ENCODE peak calls at places on chromosomes 16 and 17, in four cellular contexts. G is PC-9; D is CD8-positive, alpha-beta T cell; L is left ventricle myocardium inferior. F is an unnamed sample.

GRCh38 chr16:4535627-4536108 is 2.9 kb downstream of the CDIP1 start:
- DNase-seq in G (no peak), D (no peak), L (no peak), F (no peak)

GRCh38 chr16:89600956-89601355 is 12.5 kb upstream of the DPEP1 start:
- DNase-seq in L (no peak), G (no peak), D (no peak), F (no peak)

GRCh38 chr17:81513669-81514484 is 1.3 kb upstream of the ACTG1 start:
- DNase-seq in D (peak; percentile 71), L (peak; percentile 75), G (peak; percentile 63), F (peak; percentile 73)

GRCh38 chr16:11674001-11674817 is 6.0 kb downstream of the SNN start:
- DNase-seq in L (no peak), D (no peak), G (no peak), F (no peak)

GRCh38 chr16:87560428-87561199 is 41.7 kb upstream of the JPH3 start:
- DNase-seq in L (peak; percentile 45), G (peak; percentile 56), D (no peak), F (peak; percentile 19)

GRCh38 chr16:69595127-69596036 is 29.6 kb downstream of the NFAT5 start:
- DNase-seq in G (no peak), D (no peak), L (no peak), F (no peak)

GRCh38 chr17:1783834-1784611 is 22.2 kb downstream of the SERPINF1 start:
- DNase-seq in G (no peak), D (no peak), L (peak; percentile 75), F (peak; percentile 87)

GRCh38 chr16:10744370-10745030 is 858 bp downstream of the NUBP1 start:
- DNase-seq in D (no peak), L (no peak), G (no peak), F (no peak)

GRCh38 chr17:44119798-44120197 is 3.6 kb downstream of the HDAC5 start:
- DNase-seq in G (no peak), L (no peak), D (no peak), F (no peak)

GRCh38 chr17:13743906-13744305 is 142.2 kb upstream of the HS3ST3A1 start:
- DNase-seq in D (no peak), G (no peak), L (no peak), F (no peak)

GRCh38 chr16:48498761-48499600 is 111.0 kb downstream of the N4BP1 start:
- DNase-seq in G (peak; percentile 20), D (no peak), L (no peak), F (no peak)

GRCh38 chr16:22181843-22182242 is 19.5 kb downstream of the SDR42E2 start:
- DNase-seq in L (no peak), G (no peak), D (no peak), F (no peak)

GRCh38 chr17:73189417-73190099 is 3.3 kb upstream of the COG1 start:
- DNase-seq in L (no peak), D (no peak), G (peak; percentile 44), F (no peak)

GRCh38 chr16:17467923-17468540 is 2.7 kb downstream of the XYLT1 start:
- DNase-seq in G (no peak), D (peak; percentile 69), L (peak; percentile 54), F (peak; percentile 71)

GRCh38 chr17:57475786-57476185 is 219.5 kb downstream of the MSI2 start:
- DNase-seq in D (no peak), L (no peak), G (no peak), F (no peak)

GRCh38 chr16:83965444-83966152 is 2.4 kb upstream of the NECAB2 start:
- DNase-seq in L (peak; percentile 9), G (no peak), D (no peak), F (no peak)

GRCh38 chr17:42027961-42028790 is 8.3 kb downstream of the NKIRAS2 start:
- DNase-seq in D (no peak), L (no peak), G (no peak), F (no peak)

GRCh38 chr17:77834170-77835115 is 124.1 kb upstream of the TNRC6C start:
- DNase-seq in D (peak; percentile 78), L (peak; percentile 55), G (peak; percentile 8), F (peak; percentile 68)

GRCh38 chr17:43701318-43701743 is 39.6 kb upstream of the MEOX1 start:
- DNase-seq in L (no peak), G (no peak), D (peak; percentile 59), F (no peak)

GRCh38 chr17:61409301-61410099 is 9.9 kb downstream of the TBX2 start:
- DNase-seq in G (peak; percentile 74), L (no peak), D (peak; percentile 65), F (peak; percentile 59)

GRCh38 chr16:14364386-14365199 is 265.5 kb downstream of the PARN start:
- DNase-seq in D (no peak), L (no peak), G (peak; percentile 98), F (no peak)

GRCh38 chr17:8162232-8162996 is at the start of gene VAMP2:
- DNase-seq in D (peak; percentile 91), G (peak; percentile 62), L (peak; percentile 83), F (peak; percentile 81)

GRCh38 chr16:77760800-77761199 is 27.6 kb upstream of the VAT1L start:
- DNase-seq in L (no peak), D (no peak), G (no peak), F (no peak)

GRCh38 chr16:69266334-69267063 is 44.7 kb upstream of the VPS4A start:
- DNase-seq in L (no peak), D (no peak), G (no peak), F (no peak)

GRCh38 chr17:7836596-7837374 is 2.8 kb downstream of the KDM6B start:
- DNase-seq in D (no peak), G (peak; percentile 93), L (peak; percentile 90), F (peak; percentile 87)

GRCh38 chr16:12513791-12514175 is 289.9 kb downstream of the CPPED1 start:
- DNase-seq in G (no peak), L (no peak), D (no peak), F (no peak)

GRCh38 chr17:1275962-1276736 is 3.3 kb upstream of the TRARG1 start:
- DNase-seq in D (peak; percentile 84), L (peak; percentile 62), G (peak; percentile 67), F (peak; percentile 63)

GRCh38 chr16:66619534-66620418 is 15.3 kb downstream of the CMTM3 start:
- DNase-seq in L (no peak), G (no peak), D (no peak), F (no peak)

GRCh38 chr17:58281511-58282011 is 826 bp upstream of the MPO start:
- DNase-seq in D (no peak), G (no peak), L (no peak), F (no peak)

GRCh38 chr17:63480192-63480784 is 3.4 kb downstream of the ACE start:
- DNase-seq in L (no peak), G (no peak), D (no peak), F (no peak)

GRCh38 chr17:78383725-78384471 is 5.4 kb downstream of the PGS1 start:
- DNase-seq in L (peak; percentile 68), D (no peak), G (peak; percentile 73), F (peak; percentile 75)

GRCh38 chr16:23679986-23680336 is 1.3 kb downstream of the PLK1 start:
- DNase-seq in L (no peak), G (no peak), D (no peak), F (no peak)

GRCh38 chr17:60659156-60659555 is 18.5 kb upstream of the BCAS3 start:
- DNase-seq in G (no peak), L (no peak), D (no peak), F (no peak)

DNA sequence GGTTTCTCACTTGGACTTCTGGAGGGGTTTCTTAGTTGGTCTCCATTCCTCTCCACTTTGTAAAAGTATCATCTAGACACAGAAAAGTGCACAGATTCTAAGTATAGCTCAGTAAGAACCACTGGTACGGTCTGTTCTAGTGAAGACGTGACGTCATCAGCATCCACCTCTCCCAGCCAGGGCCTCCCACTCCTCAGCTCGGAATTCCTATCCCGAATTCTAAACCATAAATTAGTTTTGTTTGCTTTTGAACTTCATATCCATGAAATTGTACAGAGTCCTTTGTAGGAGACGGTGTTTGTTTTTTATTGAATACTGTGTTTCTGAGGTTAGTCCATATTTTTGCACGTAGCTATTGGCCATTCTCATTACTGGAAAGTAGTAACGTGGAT is 25.5 kb downstream of the FOXK2 start:
- DNase-seq in L (no peak), D (no peak), G (no peak), F (no peak)
- H3K27ac ChIP-seq in L (peak overlapping the region; percentile 66), D (no peak overlapping the region), G (no peak overlapping the region), F (peak overlapping the region; percentile 4)

GRCh38 chr16:26765087-26765486 is 301.6 kb upstream of the C16orf82 start:
- DNase-seq in L (no peak), G (no peak), D (no peak), F (no peak)
- TF ChIP-seq CTCF in L (peak; percentile 61), G (peak; percentile 62), D (peak; percentile 39), F (peak; percentile 29)

GRCh38 chr17:32318071-32318470 is 23.9 kb downstream of the C17orf75 start:
- DNase-seq in G (no peak), D (no peak), L (no peak), F (no peak)

GRCh38 chr17:32323046-32323445 is 18.9 kb downstream of the C17orf75 start:
- DNase-seq in L (no peak), G (no peak), D (no peak), F (no peak)

GRCh38 chr17:32320847-32321246 is 21.1 kb downstream of the C17orf75 start:
- DNase-seq in G (no peak), L (no peak), D (no peak), F (no peak)

GRCh38 chr17:32317353-32317752 is 24.6 kb downstream of the C17orf75 start:
- DNase-seq in D (no peak), L (no peak), G (no peak), F (no peak)

GRCh38 chr17:32319548-32319905 is 22.4 kb downstream of the C17orf75 start:
- DNase-seq in D (peak; percentile 82), L (peak; percentile 78), G (peak; percentile 73), F (peak; percentile 76)
- H3K4me3 ChIP-seq in D (peak overlapping the region; percentile 46), L (no peak overlapping the region), G (no peak overlapping the region), F (no peak overlapping the region)

GRCh38 chr17:74446551-74447500 is 14.9 kb downstream of the GPRC5C start:
- DNase-seq in G (no peak), L (peak; percentile 77), D (no peak), F (peak; percentile 76)
- H3K27ac ChIP-seq in G (no peak overlapping the region), L (peak overlapping the region; percentile 98), D (no peak overlapping the region), F (peak overlapping the region; percentile 94)

GRCh38 chr16:50677351-50677750 is 3.8 kb downstream of the SNX20 start:
- DNase-seq in L (no peak), G (no peak), D (no peak), F (no peak)
- TF ChIP-seq CTCF in L (peak; percentile 37), G (peak; percentile 55), D (peak; percentile 42), F (no peak)

GRCh38 chr16:81455720-81456494 is 11.3 kb downstream of the CMIP start:
- DNase-seq in L (no peak), D (no peak), G (no peak), F (no peak)

GRCh38 chr16:81458827-81459598 is 14.4 kb downstream of the CMIP start:
- DNase-seq in L (no peak), G (no peak), D (no peak), F (no peak)

GRCh38 chr16:81458149-81458669 is 13.6 kb downstream of the CMIP start:
- DNase-seq in L (no peak), G (no peak), D (no peak), F (no peak)

GRCh38 chr16:81456523-81457325 is 12.1 kb downstream of the CMIP start:
- DNase-seq in D (no peak), G (no peak), L (no peak), F (no peak)

GRCh38 chr16:81457326-81458133 is 12.9 kb downstream of the CMIP start:
- DNase-seq in L (no peak), D (no peak), G (no peak), F (no peak)
- H3K4me3 ChIP-seq in L (no peak overlapping the region), D (no peak overlapping the region), G (no peak overlapping the region), F (no peak overlapping the region)

F was measured in heart right ventricle.